ENCODE peak calls at places on chromosomes 7 and 10, in ten cellular contexts. K, C, U, F, N, O, A, Y, H and P are unnamed samples.

GRCh38 chr7:43117025-43117424 is 4.6 kb downstream of the HECW1 start:
- DNase-seq in K (no peak), C (no peak), U (no peak), F (no peak), N (no peak), O (no peak), A (no peak), Y (no peak), H (no peak), P (no peak)

GRCh38 chr10:106395061-106395749 is 769.3 kb downstream of the SORCS1 start:
- DNase-seq in K (no peak), C (no peak), U (no peak), F (no peak), N (no peak), O (no peak), A (no peak), Y (no peak), H (no peak), P (no peak)

GRCh38 chr10:93071674-93072224 is 1.9 kb upstream of the CYP26A1 start:
- DNase-seq in K (peak), C (no peak), U (peak), F (peak), N (no peak), O (no peak), A (peak), Y (no peak), H (peak), P (peak)

GRCh38 chr7:80450621-80451308 is 61.1 kb downstream of the GNAT3 start:
- DNase-seq in K (no peak), C (no peak), U (no peak), F (peak), N (no peak), O (no peak), A (peak), Y (no peak), H (no peak), P (no peak)

GRCh38 chr7:82897500-82897899 is 265.2 kb downstream of the PCLO start:
- DNase-seq in K (no peak), C (no peak), U (no peak), F (no peak), N (no peak), O (no peak), A (no peak), Y (no peak), H (no peak), P (no peak)

GRCh38 chr7:137816696-137817320 is 30.0 kb downstream of the DGKI start:
- DNase-seq in K (no peak), C (no peak), U (no peak), F (peak), N (no peak), O (no peak), A (peak), Y (no peak), H (no peak), P (no peak)

GRCh38 chr10:64159910-64160872 is 639.0 kb downstream of the REEP3 start:
- DNase-seq in K (no peak), C (no peak), U (no peak), F (no peak), N (no peak), O (peak), A (no peak), Y (no peak), H (no peak), P (no peak)

GRCh38 chr10:96287392-96288105 is 16.2 kb upstream of the BLNK start:
- DNase-seq in K (no peak), C (no peak), U (no peak), F (no peak), N (no peak), O (peak), A (peak), Y (peak), H (no peak), P (no peak)

GRCh38 chr7:47483604-47484273 is 98.2 kb downstream of the TNS3 start:
- DNase-seq in K (no peak), C (no peak), U (no peak), F (peak), N (peak), O (no peak), A (no peak), Y (no peak), H (no peak), P (no peak)

GRCh38 chr7:152050547-152050971 is 25.1 kb downstream of the GALNT11 start:
- DNase-seq in K (no peak), C (no peak), U (no peak), F (no peak), N (no peak), O (no peak), A (no peak), Y (no peak), H (no peak), P (peak)

GRCh38 chr7:130919316-130920103 is 185.5 kb upstream of the KLF14 start:
- DNase-seq in K (no peak), C (no peak), U (no peak), F (no peak), N (no peak), O (no peak), A (no peak), Y (no peak), H (no peak), P (no peak)

GRCh38 chr7:142581341-142581740 is 167.9 kb upstream of the PRSS1 start:
- DNase-seq in K (no peak), C (no peak), U (no peak), F (no peak), N (no peak), O (no peak), A (peak), Y (no peak), H (no peak), P (no peak)

GRCh38 chr7:71477441-71477840 is 345.5 kb downstream of the GALNT17 start:
- DNase-seq in K (no peak), C (no peak), U (no peak), F (no peak), N (no peak), O (no peak), A (no peak), Y (no peak), H (peak), P (peak)

GRCh38 chr7:105887569-105888199 is 11.3 kb upstream of the ATXN7L1 start:
- DNase-seq in K (no peak), C (no peak), U (no peak), F (no peak), N (no peak), O (peak), A (no peak), Y (no peak), H (no peak), P (peak)

GRCh38 chr7:6310594-6310993 is 38.2 kb upstream of the CYTH3 start:
- DNase-seq in K (no peak), C (no peak), U (no peak), F (no peak), N (no peak), O (no peak), A (no peak), Y (no peak), H (no peak), P (no peak)

GRCh38 chr7:64876792-64877713 is 26.0 kb upstream of the ZNF273 start:
- DNase-seq in K (no peak), C (no peak), U (no peak), F (peak), N (peak), O (peak), A (no peak), Y (peak), H (peak), P (peak)

GRCh38 chr10:62264702-62265436 is 3.8 kb downstream of the RTKN2 start:
- DNase-seq in K (no peak), C (peak), U (no peak), F (peak), N (no peak), O (no peak), A (peak), Y (no peak), H (no peak), P (no peak)

GRCh38 chr7:37248396-37248836 is 200.2 kb downstream of the ELMO1 start:
- DNase-seq in K (no peak), C (no peak), U (no peak), F (no peak), N (no peak), O (no peak), A (no peak), Y (no peak), H (peak), P (no peak)

GRCh38 chr7:1536768-1537630 is 6.5 kb downstream of the MAFK start:
- DNase-seq in K (peak), C (peak), U (peak), F (peak), N (peak), O (peak), A (peak), Y (peak), H (peak), P (peak)

GRCh38 chr10:44427479-44427878 is 42.6 kb upstream of the CXCL12 start:
- DNase-seq in K (no peak), C (no peak), U (no peak), F (no peak), N (no peak), O (no peak), A (no peak), Y (no peak), H (no peak), P (no peak)

GRCh38 chr10:36670616-36671402 is 454.6 kb upstream of the ANKRD30A start:
- DNase-seq in K (no peak), C (no peak), U (no peak), F (no peak), N (no peak), O (no peak), A (peak), Y (no peak), H (no peak), P (peak)

GRCh38 chr7:128167316-128167691 is 73.8 kb upstream of the LEP start:
- DNase-seq in K (no peak), C (peak), U (no peak), F (no peak), N (no peak), O (peak), A (peak), Y (no peak), H (peak), P (no peak)

GRCh38 chr7:155555116-155555695 is 8.8 kb upstream of the CNPY1 start:
- DNase-seq in K (no peak), C (no peak), U (no peak), F (no peak), N (no peak), O (no peak), A (no peak), Y (no peak), H (no peak), P (no peak)

GRCh38 chr10:59700709-59701108 is 8.9 kb downstream of the SLC16A9 start:
- DNase-seq in K (no peak), C (no peak), U (no peak), F (no peak), N (no peak), O (no peak), A (no peak), Y (no peak), H (no peak), P (no peak)

GRCh38 chr7:42678315-42678714 is 233.6 kb downstream of the C7orf25 start:
- DNase-seq in K (no peak), C (no peak), U (no peak), F (no peak), N (no peak), O (no peak), A (no peak), Y (no peak), H (no peak), P (no peak)

GRCh38 chr10:43980715-43981114 is 332.0 kb upstream of the ZNF32 start:
- DNase-seq in K (no peak), C (no peak), U (no peak), F (peak), N (no peak), O (no peak), A (no peak), Y (no peak), H (no peak), P (no peak)

GRCh38 chr10:70729763-70730357 is 55.3 kb downstream of the TBATA start:
- DNase-seq in K (no peak), C (no peak), U (no peak), F (no peak), N (no peak), O (no peak), A (no peak), Y (no peak), H (no peak), P (peak)

GRCh38 chr10:123180101-123180500 is 25.9 kb downstream of the BUB3 start:
- DNase-seq in K (no peak), C (no peak), U (no peak), F (no peak), N (no peak), O (no peak), A (no peak), Y (no peak), H (no peak), P (no peak)
- TF ChIP-seq POLR2A in K (no peak), C (no peak), U (no peak), F (no peak), N (no peak), O (no peak), A (no peak), Y (no peak), H (no peak), P (no peak)

GRCh38 chr7:7968544-7969305 is at the start of gene GLCCI1:
- DNase-seq in K (peak), C (peak), U (peak), F (peak), N (peak), O (peak), A (peak), Y (peak), H (peak), P (peak)
- TF ChIP-seq POLR2A in K (peak), C (peak), U (no peak), F (peak), N (peak), O (peak), A (peak), Y (peak), H (peak), P (peak)

GRCh38 chr7:26151953-26152781 is at the start of gene NFE2L3:
- DNase-seq in K (peak), C (peak), U (peak), F (peak), N (peak), O (peak), A (peak), Y (peak), H (peak), P (peak)
- TF ChIP-seq POLR2A in K (peak), C (peak), U (no peak), F (peak), N (peak), O (no peak), A (peak), Y (no peak), H (no peak), P (no peak)

GRCh38 chr10:29734980-29735627 is 100.3 kb upstream of the SVIL start:
- DNase-seq in K (peak), C (peak), U (peak), F (no peak), N (peak), O (peak), A (peak), Y (peak), H (peak), P (peak)
- TF ChIP-seq POLR2A in K (no peak), C (peak), U (no peak), F (no peak), N (no peak), O (no peak), A (no peak), Y (no peak), H (no peak), P (no peak)

GRCh38 chr10:119207713-119208552 is 562 bp downstream of the GRK5 start:
- DNase-seq in K (no peak), C (peak), U (peak), F (peak), N (peak), O (peak), A (peak), Y (peak), H (peak), P (peak)
- TF ChIP-seq POLR2A in K (no peak), C (peak), U (no peak), F (no peak), N (no peak), O (no peak), A (no peak), Y (no peak), H (no peak), P (no peak)

GRCh38 chr7:153404124-153404523 is 644.6 kb downstream of the ACTR3B start:
- DNase-seq in K (no peak), C (no peak), U (no peak), F (no peak), N (no peak), O (no peak), A (no peak), Y (no peak), H (no peak), P (no peak)
- TF ChIP-seq POLR2A in K (no peak), C (no peak), U (no peak), F (no peak), N (no peak), O (no peak), A (no peak), Y (no peak), H (no peak), P (no peak)

GRCh38 chr10:133349160-133349568 is 2.0 kb downstream of the PRAP1 start:
- DNase-seq in K (no peak), C (no peak), U (no peak), F (no peak), N (no peak), O (no peak), A (no peak), Y (no peak), H (no peak), P (no peak)
- TF ChIP-seq POLR2A in K (no peak), C (no peak), U (no peak), F (no peak), N (no peak), O (no peak), A (no peak), Y (no peak), H (no peak), P (no peak)

GRCh38 chr7:134778941-134779740 is at the start of gene CALD1:
- DNase-seq in K (peak), C (peak), U (peak), F (no peak), N (no peak), O (peak), A (peak), Y (peak), H (peak), P (peak)
- TF ChIP-seq POLR2A in K (peak), C (peak), U (peak), F (no peak), N (no peak), O (peak), A (no peak), Y (peak), H (no peak), P (no peak)